ENCODE peak calls at places on chromosomes 2 and 18, in nine cellular contexts. V is cardiac fibroblast, I is brain microvascular endothelial cell, Q is stomach, G is fibroblast of mammary gland, L is body of pancreas, F is AG09309, U is HCT116, M is uterus. C is an unnamed sample.

GRCh38 chr2:215711484-215712034 is 275.7 kb upstream of the FN1 start:
- DNase-seq in V (peak), I (peak), Q (no peak), G (peak), L (no peak), F (no peak), U (no peak), M (no peak), C (no peak)

GRCh38 chr18:46414863-46415262 is 242.2 kb downstream of the LOXHD1 start:
- DNase-seq in V (no peak), I (no peak), Q (no peak), G (no peak), L (no peak), F (no peak), U (no peak), M (no peak), C (no peak)

GRCh38 chr2:109098251-109098920 is 30.6 kb upstream of the SH3RF3 start:
- DNase-seq in V (peak), I (peak), Q (no peak), G (peak), L (no peak), F (no peak), U (no peak), M (no peak), C (no peak)

GRCh38 chr18:73136134-73136533 is 268.3 kb upstream of the NETO1 start:
- DNase-seq in V (no peak), I (no peak), Q (no peak), G (peak), L (no peak), F (no peak), U (no peak), M (no peak), C (no peak)

GRCh38 chr2:165793161-165793778 is 777 bp downstream of the GALNT3 start:
- DNase-seq in V (no peak), I (peak), Q (peak), G (no peak), L (peak), F (no peak), U (peak), M (no peak), C (peak)

GRCh38 chr2:150120271-150120950 is 367.1 kb downstream of the RND3 start:
- DNase-seq in V (no peak), I (no peak), Q (no peak), G (no peak), L (no peak), F (no peak), U (no peak), M (no peak), C (no peak)

GRCh38 chr2:88874063-88874657 is 182.7 kb downstream of the RPIA start:
- DNase-seq in V (peak), I (peak), Q (no peak), G (peak), L (peak), F (peak), U (peak), M (no peak), C (no peak)

GRCh38 chr2:74413001-74413698 is 8.3 kb downstream of the C2orf81 start:
- DNase-seq in V (no peak), I (no peak), Q (peak), G (no peak), L (no peak), F (no peak), U (no peak), M (peak), C (no peak)

GRCh38 chr18:42437646-42438045 is 482.6 kb downstream of the PIK3C3 start:
- DNase-seq in V (peak), I (peak), Q (no peak), G (peak), L (peak), F (no peak), U (no peak), M (no peak), C (no peak)

GRCh38 chr2:203656522-203657287 is 49.7 kb upstream of the CD28 start:
- DNase-seq in V (peak), I (no peak), Q (peak), G (peak), L (peak), F (no peak), U (no peak), M (no peak), C (peak)

GRCh38 chr18:79870369-79871025 is 72.8 kb downstream of the KCNG2 start:
- DNase-seq in V (no peak), I (no peak), Q (no peak), G (peak), L (no peak), F (no peak), U (no peak), M (no peak), C (peak)

GRCh38 chr2:165621086-165621560 is 151.6 kb downstream of the CSRNP3 start:
- DNase-seq in V (peak), I (peak), Q (peak), G (peak), L (peak), F (no peak), U (no peak), M (no peak), C (no peak)

GRCh38 chr2:69059731-69060290 is 46.8 kb downstream of the ANTXR1 start:
- DNase-seq in V (peak), I (no peak), Q (no peak), G (peak), L (no peak), F (no peak), U (no peak), M (no peak), C (no peak)

GRCh38 chr2:207107551-207107950 is 58.2 kb downstream of the KLF7 start:
- DNase-seq in V (no peak), I (no peak), Q (no peak), G (no peak), L (no peak), F (no peak), U (no peak), M (no peak), C (no peak)

GRCh38 chr2:203585541-203585940 is 50.4 kb upstream of the RAPH1 start:
- DNase-seq in V (no peak), I (no peak), Q (no peak), G (no peak), L (no peak), F (no peak), U (no peak), M (no peak), C (no peak)

GRCh38 chr18:64410685-64411084 is 261.8 kb upstream of the LINC00305 start:
- DNase-seq in V (no peak), I (no peak), Q (no peak), G (no peak), L (no peak), F (no peak), U (no peak), M (no peak), C (no peak)

GRCh38 chr18:69220529-69220928 is 180.2 kb upstream of the DOK6 start:
- DNase-seq in V (no peak), I (no peak), Q (no peak), G (no peak), L (no peak), F (no peak), U (no peak), M (no peak), C (no peak)

DNA sequence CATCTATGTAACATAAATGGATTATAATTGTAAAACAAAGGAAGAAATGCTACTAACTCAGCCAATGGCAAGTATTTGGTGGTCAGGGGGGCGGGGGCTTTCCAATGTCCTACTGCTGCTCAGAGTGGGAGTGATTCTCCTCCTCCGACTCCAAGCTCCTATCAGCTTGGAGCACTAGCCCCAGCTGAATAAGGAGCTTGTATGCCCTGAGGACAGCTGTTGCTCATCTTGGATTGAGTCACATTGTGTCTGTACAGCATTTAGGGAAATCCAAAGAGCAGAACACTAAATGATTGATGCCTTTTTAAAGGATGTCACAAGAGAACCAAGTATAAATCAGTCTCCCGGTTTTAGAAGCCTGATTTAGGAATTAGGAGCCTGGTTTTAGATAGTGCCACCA is 105.7 kb upstream of the ZNF521 start:
- DNase-seq in V (no peak), I (no peak), Q (no peak), G (peak), L (no peak), F (no peak), U (no peak), M (no peak), C (no peak)
- H3K4me3 ChIP-seq in V (no peak), I (no peak), Q (no peak), G (no peak), L (no peak), F (no peak), U (no peak), M (no peak), C (no peak)

DNA sequence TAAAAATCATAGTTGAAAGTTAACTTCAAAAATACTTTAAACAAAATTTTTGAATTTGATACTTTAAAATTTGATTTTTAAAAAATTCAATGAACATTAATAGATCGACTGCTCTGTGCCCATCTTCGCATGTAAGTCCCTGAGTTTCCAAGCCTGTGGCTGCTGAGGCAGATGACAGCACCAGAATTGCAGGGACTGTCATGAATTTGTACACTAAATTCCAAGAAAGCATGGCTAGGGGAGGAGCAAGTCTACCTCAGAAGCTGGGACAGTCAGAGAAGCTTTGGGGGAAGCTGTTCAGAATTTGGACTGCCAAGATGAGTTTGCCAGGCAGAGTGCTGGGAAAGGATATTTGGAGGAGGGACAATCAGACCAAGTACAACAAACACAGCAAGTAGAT is 78.9 kb downstream of the ASXL3 start:
- DNase-seq in V (no peak), I (no peak), Q (no peak), G (no peak), L (no peak), F (no peak), U (no peak), M (no peak), C (no peak)
- TF ChIP-seq CTCF in V (no peak), I (no peak), Q (no peak), G (no peak), L (no peak), F (no peak), U (no peak), M (no peak), C (no peak)

GRCh38 chr2:48341556-48342133 is 188.3 kb upstream of the STON1 start:
- DNase-seq in V (no peak), I (no peak), Q (no peak), G (no peak), L (no peak), F (no peak), U (no peak), M (no peak), C (no peak)

GRCh38 chr2:48345176-48345575 is 184.8 kb upstream of the STON1 start:
- DNase-seq in V (no peak), I (no peak), Q (no peak), G (peak), L (no peak), F (no peak), U (no peak), M (no peak), C (no peak)

GRCh38 chr2:48343154-48343553 is 186.8 kb upstream of the STON1 start:
- DNase-seq in V (no peak), I (no peak), Q (no peak), G (no peak), L (no peak), F (no peak), U (no peak), M (no peak), C (no peak)

GRCh38 chr2:48344441-48344756 is 185.6 kb upstream of the STON1 start:
- DNase-seq in V (no peak), I (no peak), Q (no peak), G (no peak), L (no peak), F (no peak), U (no peak), M (no peak), C (no peak)

GRCh38 chr2:48343571-48344440 is 186.1 kb upstream of the STON1 start:
- DNase-seq in V (peak), I (peak), Q (no peak), G (peak), L (no peak), F (peak), U (no peak), M (no peak), C (no peak)
- H3K4me3 ChIP-seq in V (peak), I (peak), Q (no peak), G (peak), L (no peak), F (peak), U (no peak), M (no peak), C (no peak)

GRCh38 chr2:229748950-229749349 is 34.6 kb upstream of the DNER start:
- DNase-seq in V (no peak), I (no peak), Q (no peak), G (no peak), L (no peak), F (no peak), U (no peak), M (no peak), C (no peak)
- TF ChIP-seq CTCF in V (no peak), I (peak), Q (no peak), G (peak), L (no peak), F (no peak), U (no peak), M (no peak), C (no peak)